ENCODE peak calls at places on chromosomes 2 and 18, in six cellular contexts. R is AG09309, V is NCI-H1092, T is Ammon's horn, U is MG63, F is lung. S is an unnamed sample.

GRCh38 chr2:215620528-215620927 is 184.7 kb upstream of the FN1 start:
- DNase-seq in V (no peak), R (no peak), F (no peak), U (no peak), T (no peak), S (no peak)

GRCh38 chr2:219596954-219597551 is 604 bp upstream of the STK11IP start:
- DNase-seq in R (no peak), U (no peak), F (no peak), T (peak; percentile 29), V (no peak), S (no peak)

GRCh38 chr2:79040967-79041582 is 15.6 kb downstream of the REG3G start:
- DNase-seq in U (no peak), T (peak; percentile 65), F (no peak), R (no peak), V (no peak), S (no peak)

GRCh38 chr2:216023055-216023648 is 9.8 kb upstream of the MREG start:
- DNase-seq in T (peak; percentile 63), V (no peak), U (no peak), F (peak; percentile 49), R (no peak), S (no peak)

GRCh38 chr2:223084873-223085272 is 32.9 kb downstream of the KCNE4 start:
- DNase-seq in F (no peak), T (peak; percentile 41), R (no peak), V (no peak), U (peak; percentile 9), S (no peak)

GRCh38 chr2:138600732-138601437 is 99.3 kb downstream of the SPOPL start:
- DNase-seq in U (no peak), F (no peak), T (no peak), V (no peak), R (no peak), S (no peak)

GRCh38 chr18:45958730-45959129 is 8.4 kb downstream of the EPG5 start:
- DNase-seq in U (peak; percentile 52), R (no peak), T (no peak), F (no peak), V (no peak), S (no peak)

GRCh38 chr2:10931710-10932255 is 20.0 kb downstream of the KCNF1 start:
- DNase-seq in F (no peak), U (peak; percentile 99), V (no peak), R (no peak), T (no peak), S (peak; percentile 42)

GRCh38 chr2:65055427-65056214 is 595 bp upstream of the CEP68 start:
- DNase-seq in U (no peak), T (no peak), R (no peak), V (peak; percentile 32), F (no peak), S (no peak)

GRCh38 chr18:63150942-63151421 is 168.6 kb downstream of the BCL2 start:
- DNase-seq in F (no peak), V (no peak), U (no peak), T (no peak), R (no peak), S (no peak)

GRCh38 chr2:110166246-110166645 is 38.6 kb downstream of the NPHP1 start:
- DNase-seq in V (no peak), R (peak; percentile 10), U (no peak), T (no peak), F (no peak), S (no peak)

GRCh38 chr2:69032336-69032735 is 19.4 kb downstream of the ANTXR1 start:
- DNase-seq in F (no peak), T (no peak), R (no peak), U (no peak), V (no peak), S (no peak)

GRCh38 chr2:216735086-216735485 is 39.7 kb upstream of the IGFBP5 start:
- DNase-seq in U (no peak), R (peak; percentile 23), V (no peak), T (no peak), F (no peak), S (peak; percentile 42)

GRCh38 chr2:183291436-183291835 is 167.2 kb downstream of the NUP35 start:
- DNase-seq in F (no peak), T (no peak), U (no peak), R (no peak), V (no peak), S (no peak)

GRCh38 chr2:239021651-239022436 is 174.0 kb downstream of the TWIST2 start:
- DNase-seq in T (no peak), F (no peak), V (no peak), R (no peak), U (no peak), S (no peak)

GRCh38 chr2:130798472-130799221 is 38.1 kb upstream of the ARHGEF4 start:
- DNase-seq in R (no peak), U (no peak), F (peak; percentile 38), T (peak; percentile 50), V (peak; percentile 58), S (no peak)

GRCh38 chr2:101474752-101475384 is at the start of gene RFX8:
- DNase-seq in U (peak; percentile 46), F (no peak), V (no peak), T (peak; percentile 21), R (peak; percentile 93), S (peak; percentile 74)

GRCh38 chr18:23334569-23334968 is 118.5 kb upstream of the RIOK3 start:
- DNase-seq in V (no peak), T (no peak), F (no peak), U (no peak), R (no peak), S (no peak)

GRCh38 chr18:10424576-10425314 is 29.7 kb upstream of the APCDD1 start:
- DNase-seq in U (no peak), V (no peak), T (no peak), F (no peak), R (no peak), S (no peak)

GRCh38 chr2:67526283-67526682 is 129.2 kb downstream of the ETAA1 start:
- DNase-seq in F (no peak), T (no peak), V (no peak), R (peak; percentile 55), U (no peak), S (peak; percentile 46)

GRCh38 chr18:8947576-8947975 is 154.9 kb upstream of the NDUFV2 start:
- DNase-seq in U (peak; percentile 55), T (no peak), F (no peak), R (no peak), V (no peak), S (no peak)

GRCh38 chr2:96085541-96086355 is 30.6 kb downstream of the ADRA2B start:
- DNase-seq in U (no peak), V (no peak), F (no peak), T (no peak), R (no peak), S (no peak)

GRCh38 chr18:8052237-8052701 is 485.2 kb downstream of the PTPRM start:
- DNase-seq in V (no peak), U (no peak), F (no peak), R (no peak), T (no peak), S (no peak)

GRCh38 chr2:149002891-149003740 is 35.4 kb upstream of the LYPD6B start:
- DNase-seq in F (no peak), R (no peak), T (peak; percentile 46), U (no peak), V (no peak), S (no peak)

GRCh38 chr18:48222118-48222517 is 187.1 kb downstream of the ZBTB7C start:
- DNase-seq in R (no peak), F (peak; percentile 71), T (peak; percentile 23), V (peak; percentile 96), U (no peak), S (no peak)

GRCh38 chr2:212919238-212919637 is 232.2 kb downstream of the IKZF2 start:
- DNase-seq in V (no peak), U (no peak), T (no peak), F (no peak), R (no peak), S (no peak)

S was measured in AG04450.